ENCODE peak calls at places on chromosomes 3 and 15, in ten cellular contexts. Z, Y, W, T, O, M, Q, I, N and S are unnamed samples.

GRCh38 chr3:107745354-107745753 is 222.6 kb downstream of the BBX start:
- DNase-seq in Q (no peak), I (no peak), W (no peak), T (no peak), Z (no peak), M (no peak), O (no peak), N (no peak), Y (no peak), S (no peak)

GRCh38 chr3:16441306-16441898 is 72.1 kb downstream of the RFTN1 start:
- DNase-seq in I (no peak), Z (no peak), Y (no peak), N (no peak), T (no peak), W (no peak), Q (no peak), O (no peak), M (peak), S (no peak)

GRCh38 chr3:44722103-44722401 is 7.4 kb upstream of the ZNF501 start:
- DNase-seq in N (no peak), M (no peak), Q (no peak), Z (no peak), Y (no peak), T (no peak), W (no peak), O (no peak), I (no peak), S (no peak)

GRCh38 chr3:146589899-146590508 is 15.1 kb downstream of the PLSCR5 start:
- DNase-seq in Y (peak), T (no peak), M (peak), O (no peak), I (no peak), Q (peak), N (no peak), W (peak), Z (peak), S (peak)

GRCh38 chr15:73794501-73795133 is 41.5 kb upstream of the INSYN1 start:
- DNase-seq in T (no peak), Y (no peak), M (no peak), N (no peak), O (no peak), Q (no peak), I (no peak), Z (peak), W (no peak), S (no peak)

GRCh38 chr15:69551391-69552056 is 98.9 kb downstream of the RPLP1 start:
- DNase-seq in T (no peak), Y (no peak), N (no peak), M (no peak), O (no peak), I (no peak), Z (no peak), Q (no peak), W (no peak), S (no peak)

GRCh38 chr3:171140246-171140645 is 113.7 kb upstream of the SLC2A2 start:
- DNase-seq in W (no peak), Z (no peak), N (no peak), I (no peak), M (no peak), Y (no peak), O (no peak), Q (no peak), T (no peak), S (no peak)

GRCh38 chr3:112017081-112017480 is 17.5 kb upstream of the TMPRSS7 start:
- DNase-seq in N (no peak), M (no peak), Y (no peak), W (no peak), Q (no peak), Z (no peak), O (no peak), I (no peak), T (no peak), S (peak)

GRCh38 chr15:68983821-68984517 is 30.5 kb upstream of the NOX5 start:
- DNase-seq in W (no peak), T (no peak), Y (no peak), O (no peak), I (no peak), Z (no peak), Q (no peak), M (no peak), N (no peak), S (no peak)

GRCh38 chr15:50017522-50017921 is 101.5 kb downstream of the ATP8B4 start:
- DNase-seq in O (no peak), N (no peak), Y (no peak), T (no peak), W (no peak), I (no peak), Z (no peak), Q (no peak), M (no peak), S (no peak)

GRCh38 chr3:119663885-119664284 is 3.5 kb upstream of the POPDC2 start:
- DNase-seq in Y (no peak), Z (peak), I (no peak), Q (no peak), W (no peak), M (no peak), N (no peak), O (no peak), T (no peak), S (no peak)

GRCh38 chr3:169542347-169542751 is 121.2 kb downstream of the MECOM start:
- DNase-seq in M (peak), Q (no peak), Z (no peak), O (no peak), W (no peak), N (no peak), I (no peak), T (no peak), Y (no peak), S (no peak)

GRCh38 chr3:128487813-128488635 is 5.0 kb downstream of the GATA2 start:
- DNase-seq in Y (no peak), O (no peak), Z (peak), Q (peak), T (peak), W (peak), N (no peak), I (peak), M (peak), S (peak)

GRCh38 chr3:12465826-12466225 is 18.5 kb upstream of the TSEN2 start:
- DNase-seq in W (no peak), Y (no peak), T (no peak), Z (no peak), M (no peak), O (no peak), N (no peak), Q (no peak), I (no peak), S (no peak)

GRCh38 chr3:26484140-26484539 is 138.4 kb upstream of the LRRC3B start:
- DNase-seq in I (no peak), N (no peak), W (no peak), Y (no peak), Z (peak), T (no peak), M (no peak), O (no peak), Q (no peak), S (no peak)

GRCh38 chr3:142117052-142117451 is 32.3 kb downstream of the TFDP2 start:
- DNase-seq in T (no peak), M (no peak), Y (peak), Q (no peak), Z (no peak), N (no peak), O (no peak), W (no peak), I (no peak), S (no peak)